ENCODE peak calls at places on chromosomes 12 and 14, in six cellular contexts. Z is activated CD8-positive, alpha-beta T cell treated with anti-CD3 and anti-CD28 coated beads for 36 hours; T is SK-N-SH; W is thyroid gland; V is astrocyte of the spinal cord; B is glutamatergic neuron. H is an unnamed sample.
A peak's percentile ranks its signal among the peaks of the same experiment; 100 is the strongest.

GRCh38 chr14:52015411-52016030 is 26.2 kb downstream of the RTRAF start:
- DNase-seq in Z (peak; percentile 32), T (peak; percentile 40), W (no peak), V (peak; percentile 34), B (peak; percentile 34), H (no peak)

GRCh38 chr12:67649165-67650126 is 901 bp downstream of the DYRK2 start:
- DNase-seq in Z (peak; percentile 44), T (peak; percentile 80), W (peak; percentile 36), V (peak; percentile 14), B (peak; percentile 44), H (peak; percentile 75)

GRCh38 chr12:43551971-43552559 is at the start of gene ADAMTS20:
- DNase-seq in Z (no peak), T (peak; percentile 93), W (no peak), V (peak; percentile 16), B (peak; percentile 91), H (no peak)

GRCh38 chr12:110896559-110896958 is 23.8 kb downstream of the MYL2 start:
- DNase-seq in Z (no peak), T (no peak), W (no peak), V (no peak), B (no peak), H (no peak)

GRCh38 chr12:107461222-107461980 is 224.2 kb upstream of the PWP1 start:
- DNase-seq in Z (no peak), T (peak; percentile 70), W (peak; percentile 71), V (peak; percentile 93), B (no peak), H (no peak)

GRCh38 chr14:95667251-95667693 is 19.0 kb upstream of the TCL1B start:
- DNase-seq in Z (no peak), T (no peak), W (no peak), V (no peak), B (no peak), H (no peak)

GRCh38 chr14:58078471-58078870 is 73.5 kb downstream of the ARMH4 start:
- DNase-seq in Z (no peak), T (no peak), W (no peak), V (no peak), B (no peak), H (no peak)

GRCh38 chr12:123546281-123546680 is 12.8 kb upstream of the RILPL1 start:
- DNase-seq in Z (no peak), T (no peak), W (no peak), V (no peak), B (no peak), H (no peak)

GRCh38 chr14:76773188-76773885 is 12.1 kb downstream of the VASH1 start:
- DNase-seq in Z (peak; percentile 57), T (peak; percentile 69), W (peak; percentile 31), V (peak; percentile 83), B (no peak), H (no peak)

GRCh38 chr14:26328766-26329165 is 269.1 kb downstream of the NOVA1 start:
- DNase-seq in Z (no peak), T (no peak), W (no peak), V (no peak), B (no peak), H (no peak)

GRCh38 chr12:131123817-131124216 is 170.1 kb downstream of the ADGRD1 start:
- DNase-seq in Z (no peak), T (no peak), W (no peak), V (no peak), B (no peak), H (no peak)

GRCh38 chr14:106586098-106586704 is 1059.8 kb downstream of the TMEM121 start:
- DNase-seq in Z (peak; percentile 85), T (peak; percentile 36), W (no peak), V (no peak), B (no peak), H (peak; percentile 58)

GRCh38 chr14:61811882-61812346 is 49.7 kb downstream of the SNAPC1 start:
- DNase-seq in Z (no peak), T (no peak), W (no peak), V (no peak), B (no peak), H (no peak)

GRCh38 chr14:66395300-66395699 is 90.9 kb upstream of the CCDC196 start:
- DNase-seq in Z (peak; percentile 58), T (no peak), W (no peak), V (no peak), B (no peak), H (peak; percentile 10)

GRCh38 chr14:55301722-55302121 is 30.5 kb downstream of the FBXO34 start:
- DNase-seq in Z (no peak), T (peak; percentile 31), W (no peak), V (peak; percentile 62), B (no peak), H (peak; percentile 48)

GRCh38 chr14:82806426-82806825 is 1272.8 kb upstream of the SEL1L start:
- DNase-seq in Z (no peak), T (no peak), W (no peak), V (no peak), B (no peak), H (no peak)

GRCh38 chr12:95385246-95385645 is 88.7 kb upstream of the METAP2 start:
- DNase-seq in Z (no peak), T (no peak), W (peak; percentile 60), V (peak; percentile 54), B (no peak), H (no peak)

GRCh38 chr12:64480148-64480547 is 28.2 kb downstream of the TBK1 start:
- DNase-seq in Z (no peak), T (no peak), W (no peak), V (no peak), B (no peak), H (no peak)

GRCh38 chr14:68358500-68358899 is 434.4 kb downstream of the ZFP36L1 start:
- DNase-seq in Z (no peak), T (no peak), W (no peak), V (no peak), B (no peak), H (no peak)

GRCh38 chr14:26528415-26529182 is 69.2 kb downstream of the NOVA1 start:
- DNase-seq in Z (no peak), T (no peak), W (peak; percentile 39), V (peak; percentile 25), B (no peak), H (no peak)

GRCh38 chr12:82832091-82832490 is 145.4 kb downstream of the TMTC2 start:
- DNase-seq in Z (no peak), T (no peak), W (no peak), V (no peak), B (no peak), H (no peak)

GRCh38 chr12:24111591-24111990 is 162.1 kb upstream of the SOX5 start:
- DNase-seq in Z (no peak), T (no peak), W (no peak), V (peak; percentile 57), B (no peak), H (no peak)

GRCh38 chr12:64171715-64172114 is 50.4 kb downstream of the KICS2 start:
- DNase-seq in Z (no peak), T (no peak), W (no peak), V (peak; percentile 55), B (no peak), H (no peak)

GRCh38 chr14:36856095-36856878 is 194.6 kb downstream of the PAX9 start:
- DNase-seq in Z (no peak), T (no peak), W (no peak), V (no peak), B (no peak), H (no peak)

GRCh38 chr14:80628547-80628946 is 313.0 kb downstream of the CEP128 start:
- DNase-seq in Z (no peak), T (no peak), W (no peak), V (no peak), B (no peak), H (no peak)

GRCh38 chr12:65005716-65006115 is 115.4 kb downstream of the WIF1 start:
- DNase-seq in Z (no peak), T (no peak), W (no peak), V (no peak), B (no peak), H (no peak)

GRCh38 chr14:104178279-104178678 is 39.9 kb downstream of the KIF26A start:
- DNase-seq in Z (no peak), T (no peak), W (no peak), V (no peak), B (no peak), H (no peak)

DNA sequence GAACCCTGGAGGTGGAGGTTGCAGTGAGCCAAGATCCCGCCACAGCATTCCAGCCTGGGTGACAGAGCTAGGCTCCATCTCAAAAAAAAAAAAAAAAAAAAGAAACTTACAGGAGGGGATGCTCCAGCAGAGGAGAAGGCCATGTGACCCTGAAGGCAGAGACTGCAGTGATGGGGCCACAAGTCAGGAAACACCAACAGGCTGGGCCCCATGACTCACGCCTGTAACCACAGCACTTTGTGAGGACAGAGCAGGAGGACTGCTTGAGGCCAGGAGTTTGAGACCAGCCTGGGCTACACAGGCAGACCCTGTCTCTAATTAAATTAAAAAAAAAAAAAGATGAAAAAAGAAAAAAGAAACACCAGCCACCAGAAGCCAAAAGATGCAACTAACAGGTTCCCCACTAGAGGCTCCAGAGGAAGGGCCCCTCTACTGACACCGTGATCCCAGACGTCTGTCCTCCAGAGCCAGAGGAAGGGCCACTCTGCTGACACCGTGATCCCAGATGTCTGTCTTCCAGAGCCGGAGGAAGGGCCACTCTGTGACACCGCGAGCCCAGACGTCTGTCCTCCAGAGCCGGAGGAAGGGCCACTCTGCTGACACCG is 9.1 kb upstream of the GLT1D1 start:
- DNase-seq in Z (peak; percentile 70), T (peak; percentile 64), W (no peak), V (no peak), B (no peak), H (no peak)
- TF ChIP-seq CTCF in Z (no peak), T (no peak), W (peak; percentile 31), V (no peak), B (no peak), H (peak; percentile 25)

DNA sequence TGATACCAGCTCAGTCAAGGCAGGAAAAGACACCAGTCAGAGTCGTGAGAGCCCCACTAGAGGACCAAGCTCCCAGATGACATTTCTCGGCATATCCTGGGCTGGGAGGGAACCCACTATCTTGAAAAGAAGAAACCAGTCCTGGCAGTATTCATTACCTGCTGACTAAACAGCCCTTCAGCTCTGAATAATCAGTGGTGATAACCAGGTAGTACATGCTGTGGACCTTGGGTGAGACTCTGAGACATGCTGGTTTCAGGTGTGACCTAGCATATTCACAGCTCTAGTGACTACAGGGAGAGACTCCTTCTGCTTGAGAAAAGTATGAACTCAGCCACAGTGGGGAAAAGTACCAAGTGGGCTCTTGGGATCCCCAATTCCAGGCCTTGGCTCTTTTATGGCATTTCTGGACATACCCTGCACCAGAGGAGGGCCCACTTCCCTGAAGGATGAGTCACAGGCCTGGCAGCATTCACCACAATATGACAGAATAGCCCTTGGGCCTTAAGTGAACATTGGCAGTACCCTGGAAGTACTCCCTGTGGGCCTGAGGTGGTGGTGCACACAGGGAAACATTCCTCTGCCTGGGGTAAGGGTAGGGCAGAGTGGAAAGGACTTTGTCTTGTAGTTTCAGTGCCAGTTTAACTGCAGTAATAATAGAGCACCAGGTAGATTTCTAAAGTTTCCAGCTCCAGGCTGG is 82.6 kb upstream of the SLC38A4 start:
- DNase-seq in Z (no peak), T (no peak), W (no peak), V (peak; percentile 50), B (no peak), H (no peak)
- TF ChIP-seq CTCF in Z (no peak), T (no peak), W (no peak), V (no peak), B (no peak), H (no peak)

GRCh38 chr12:5428332-5429221 is 3.3 kb upstream of the NTF3 start:
- DNase-seq in Z (no peak), T (peak; percentile 37), W (no peak), V (no peak), B (peak; percentile 44), H (no peak)
- TF ChIP-seq CTCF in Z (no peak), T (peak; percentile 62), W (peak; percentile 37), V (peak; percentile 48), B (peak; percentile 40), H (peak; percentile 26)

DNA sequence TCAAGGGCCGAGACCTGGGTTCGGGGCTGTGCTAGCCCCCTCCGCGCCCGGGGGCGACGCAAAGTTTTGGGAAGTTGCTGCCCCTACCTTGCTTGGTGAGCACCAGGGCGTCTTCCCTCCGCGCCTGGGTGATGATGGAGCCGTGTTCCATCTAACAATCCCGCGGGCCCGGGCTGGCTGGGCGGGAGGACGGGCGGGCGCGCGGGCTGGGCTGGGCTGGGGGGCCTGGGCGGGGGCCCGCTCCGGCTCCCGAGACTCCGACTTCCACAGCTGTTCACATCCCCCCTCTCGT is 298 bp downstream of the CTDSP2 start:
- DNase-seq in Z (peak; percentile 58), T (no peak), W (no peak), V (no peak), B (no peak), H (no peak)
- TF ChIP-seq CTCF in Z (no peak), T (no peak), W (no peak), V (no peak), B (no peak), H (no peak)